ENCODE peak calls at places on chromosomes 7 and 10, in six cellular contexts. One of them, this sample, is unnamed.

GRCh38 chr10:125011926-125012705 is 70.2 kb downstream of the ZRANB1 start:
- DNase-seq in PC-3: no peak
- DNase-seq in brain microvascular endothelial cell: peak; percentile 22
- DNase-seq in CD8-positive, alpha-beta T cell: no peak
- DNase-seq in IMR-90: no peak
- DNase-seq in PC-9: no peak
- DNase-seq in this sample: no peak

GRCh38 chr7:101436226-101436745 is 73.6 kb downstream of the COL26A1 start:
- DNase-seq in PC-3: no peak
- DNase-seq in brain microvascular endothelial cell: no peak
- DNase-seq in CD8-positive, alpha-beta T cell: no peak
- DNase-seq in IMR-90: no peak
- DNase-seq in PC-9: no peak
- DNase-seq in this sample: no peak

GRCh38 chr10:46239247-46239646 is 47.5 kb upstream of the ANTXRL start:
- DNase-seq in PC-3: no peak
- DNase-seq in brain microvascular endothelial cell: no peak
- DNase-seq in CD8-positive, alpha-beta T cell: no peak
- DNase-seq in IMR-90: no peak
- DNase-seq in PC-9: peak; percentile 17
- DNase-seq in this sample: peak; percentile 9

GRCh38 chr10:49164587-49165188 is 23.5 kb downstream of the TMEM273 start:
- DNase-seq in PC-3: peak; percentile 60
- DNase-seq in brain microvascular endothelial cell: peak; percentile 34
- DNase-seq in CD8-positive, alpha-beta T cell: no peak
- DNase-seq in IMR-90: peak; percentile 35
- DNase-seq in PC-9: no peak
- DNase-seq in this sample: peak; percentile 21

GRCh38 chr7:70597071-70597470 is 534.9 kb upstream of the GALNT17 start:
- DNase-seq in PC-3: no peak
- DNase-seq in brain microvascular endothelial cell: no peak
- DNase-seq in CD8-positive, alpha-beta T cell: no peak
- DNase-seq in IMR-90: no peak
- DNase-seq in PC-9: no peak
- DNase-seq in this sample: no peak

GRCh38 chr7:100353685-100354330 is 4.1 kb upstream of the PILRB start:
- DNase-seq in PC-3: no peak
- DNase-seq in brain microvascular endothelial cell: no peak
- DNase-seq in CD8-positive, alpha-beta T cell: no peak
- DNase-seq in IMR-90: no peak
- DNase-seq in PC-9: no peak
- DNase-seq in this sample: no peak

GRCh38 chr10:10956681-10957225 is 60.9 kb upstream of the CELF2 start:
- DNase-seq in PC-3: no peak
- DNase-seq in brain microvascular endothelial cell: no peak
- DNase-seq in CD8-positive, alpha-beta T cell: no peak
- DNase-seq in IMR-90: no peak
- DNase-seq in PC-9: no peak
- DNase-seq in this sample: no peak

GRCh38 chr10:75350791-75351190 is 50.8 kb downstream of the ZNF503 start:
- DNase-seq in PC-3: peak; percentile 91
- DNase-seq in brain microvascular endothelial cell: peak; percentile 34
- DNase-seq in CD8-positive, alpha-beta T cell: no peak
- DNase-seq in IMR-90: peak; percentile 80
- DNase-seq in PC-9: peak; percentile 73
- DNase-seq in this sample: peak; percentile 70

GRCh38 chr10:14508725-14509124 is 178.0 kb upstream of the FRMD4A start:
- DNase-seq in PC-3: no peak
- DNase-seq in brain microvascular endothelial cell: no peak
- DNase-seq in CD8-positive, alpha-beta T cell: no peak
- DNase-seq in IMR-90: no peak
- DNase-seq in PC-9: no peak
- DNase-seq in this sample: no peak

GRCh38 chr7:144407266-144407931 is 3.9 kb upstream of the NOBOX start:
- DNase-seq in PC-3: peak; percentile 21
- DNase-seq in brain microvascular endothelial cell: no peak
- DNase-seq in CD8-positive, alpha-beta T cell: no peak
- DNase-seq in IMR-90: no peak
- DNase-seq in PC-9: peak; percentile 79
- DNase-seq in this sample: peak; percentile 92

GRCh38 chr7:79282051-79282694 is 171.3 kb downstream of the MAGI2 start:
- DNase-seq in PC-3: peak; percentile 71
- DNase-seq in brain microvascular endothelial cell: peak; percentile 71
- DNase-seq in CD8-positive, alpha-beta T cell: no peak
- DNase-seq in IMR-90: peak; percentile 86
- DNase-seq in PC-9: no peak
- DNase-seq in this sample: peak; percentile 76

GRCh38 chr10:88379575-88379974 is 203.5 kb downstream of the RNLS start:
- DNase-seq in PC-3: no peak
- DNase-seq in brain microvascular endothelial cell: peak; percentile 76
- DNase-seq in CD8-positive, alpha-beta T cell: no peak
- DNase-seq in IMR-90: peak; percentile 82
- DNase-seq in PC-9: no peak
- DNase-seq in this sample: peak; percentile 62

GRCh38 chr7:28996836-28997235 is 38.7 kb upstream of the TRIL start:
- DNase-seq in PC-3: no peak
- DNase-seq in brain microvascular endothelial cell: no peak
- DNase-seq in CD8-positive, alpha-beta T cell: no peak
- DNase-seq in IMR-90: no peak
- DNase-seq in PC-9: no peak
- DNase-seq in this sample: peak; percentile 8

GRCh38 chr7:39130740-39131538 is 153.2 kb downstream of the POU6F2 start:
- DNase-seq in PC-3: no peak
- DNase-seq in brain microvascular endothelial cell: no peak
- DNase-seq in CD8-positive, alpha-beta T cell: no peak
- DNase-seq in IMR-90: no peak
- DNase-seq in PC-9: no peak
- DNase-seq in this sample: no peak

GRCh38 chr7:47228386-47229014 is 353.4 kb downstream of the TNS3 start:
- DNase-seq in PC-3: peak; percentile 23
- DNase-seq in brain microvascular endothelial cell: no peak
- DNase-seq in CD8-positive, alpha-beta T cell: no peak
- DNase-seq in IMR-90: no peak
- DNase-seq in PC-9: no peak
- DNase-seq in this sample: no peak

GRCh38 chr7:51017576-51018535 is 235.2 kb upstream of the GRB10 start:
- DNase-seq in PC-3: no peak
- DNase-seq in brain microvascular endothelial cell: no peak
- DNase-seq in CD8-positive, alpha-beta T cell: no peak
- DNase-seq in IMR-90: no peak
- DNase-seq in PC-9: no peak
- DNase-seq in this sample: no peak

GRCh38 chr10:70849582-70850016 is 33.9 kb downstream of the SGPL1 start:
- DNase-seq in PC-3: peak; percentile 76
- DNase-seq in brain microvascular endothelial cell: peak; percentile 78
- DNase-seq in CD8-positive, alpha-beta T cell: no peak
- DNase-seq in IMR-90: peak; percentile 95
- DNase-seq in PC-9: peak; percentile 85
- DNase-seq in this sample: peak; percentile 8

GRCh38 chr7:123571684-123572083 is 14.1 kb upstream of the NDUFA5 start:
- DNase-seq in PC-3: no peak
- DNase-seq in brain microvascular endothelial cell: peak; percentile 47
- DNase-seq in CD8-positive, alpha-beta T cell: no peak
- DNase-seq in IMR-90: peak; percentile 6
- DNase-seq in PC-9: no peak
- DNase-seq in this sample: peak; percentile 42

GRCh38 chr10:48378675-48379074 is 72.2 kb downstream of the MAPK8 start:
- DNase-seq in PC-3: no peak
- DNase-seq in brain microvascular endothelial cell: no peak
- DNase-seq in CD8-positive, alpha-beta T cell: no peak
- DNase-seq in IMR-90: no peak
- DNase-seq in PC-9: no peak
- DNase-seq in this sample: no peak

GRCh38 chr7:116687801-116688201 is 15.8 kb downstream of the MET start:
- DNase-seq in PC-3: peak; percentile 88
- DNase-seq in brain microvascular endothelial cell: peak; percentile 75
- DNase-seq in CD8-positive, alpha-beta T cell: no peak
- DNase-seq in IMR-90: peak; percentile 83
- DNase-seq in PC-9: peak; percentile 62
- DNase-seq in this sample: peak; percentile 95

DNA sequence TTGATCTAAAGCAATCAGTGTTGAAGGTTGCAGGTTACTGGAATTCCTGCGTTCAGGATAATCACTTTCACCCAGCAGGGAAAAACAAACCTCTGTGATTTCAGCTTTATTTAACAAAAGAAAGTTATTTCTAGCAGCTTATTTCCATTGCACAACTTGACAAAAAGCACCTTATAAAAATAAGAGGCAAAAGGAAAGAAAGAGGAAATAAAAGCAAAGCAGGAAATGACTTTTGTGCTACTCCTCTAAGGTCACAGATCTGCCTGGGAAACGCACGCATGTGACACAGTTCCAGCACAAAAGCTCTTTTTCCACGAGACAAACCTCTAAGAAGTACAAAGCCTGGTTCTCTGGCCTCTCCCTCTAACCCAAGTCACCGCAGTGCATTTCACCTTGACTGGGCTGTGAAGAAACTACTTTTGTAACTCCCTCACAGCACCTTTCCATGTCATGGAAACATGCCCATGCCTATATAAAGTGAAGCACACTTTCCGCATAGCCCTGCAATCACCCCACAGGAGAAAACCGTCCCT is 900 bp downstream of the ANK3 start:
- DNase-seq in PC-3: peak; percentile 21
- DNase-seq in brain microvascular endothelial cell: no peak
- DNase-seq in CD8-positive, alpha-beta T cell: no peak
- DNase-seq in IMR-90: no peak
- DNase-seq in PC-9: no peak
- DNase-seq in this sample: no peak
- TF ChIP-seq CTCF in PC-3: no peak
- TF ChIP-seq CTCF in brain microvascular endothelial cell: no peak
- TF ChIP-seq CTCF in CD8-positive, alpha-beta T cell: no peak
- TF ChIP-seq CTCF in IMR-90: no peak
- TF ChIP-seq CTCF in PC-9: no peak
- TF ChIP-seq CTCF in this sample: no peak

DNA sequence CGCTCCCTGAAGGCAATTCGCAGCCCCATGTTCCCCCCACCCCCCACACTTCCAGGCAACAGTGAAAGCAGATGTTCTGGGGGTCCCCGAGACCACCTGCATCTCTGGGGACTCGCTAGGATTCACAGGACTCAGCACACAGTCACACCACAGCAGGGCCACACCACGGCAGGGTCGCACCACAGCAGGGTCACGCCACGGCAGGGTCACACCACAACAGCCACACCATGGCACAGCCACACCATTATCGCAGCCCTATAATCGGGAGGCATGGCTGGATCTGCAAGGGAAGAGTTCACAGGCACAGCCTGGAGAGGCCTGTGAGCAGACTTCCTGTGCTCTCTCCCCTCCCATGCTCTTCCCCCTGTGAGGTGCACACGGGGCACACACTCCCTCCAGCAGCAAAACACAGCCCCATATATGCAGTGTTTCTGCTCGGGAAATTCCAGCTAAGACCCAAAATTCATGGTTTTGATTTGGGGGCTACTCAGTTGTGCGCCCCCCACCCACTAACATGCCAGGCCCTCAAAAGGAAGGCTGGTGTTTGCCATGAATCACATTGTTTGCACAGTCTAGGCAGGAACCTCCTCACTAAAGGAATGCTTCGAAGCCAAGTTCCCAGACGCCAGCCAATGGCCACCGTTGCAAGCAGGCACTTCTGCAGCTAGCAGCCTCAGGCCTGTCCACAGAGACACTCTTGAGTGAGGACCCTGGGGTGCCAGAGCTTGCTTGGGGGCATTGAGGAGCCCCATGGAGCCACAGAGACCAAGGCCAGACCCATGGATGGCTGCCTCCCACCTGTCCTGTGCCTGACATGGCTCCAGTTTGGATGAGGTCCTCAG is 7.0 kb upstream of the DPYSL4 start:
- DNase-seq in PC-3: peak; percentile 53
- DNase-seq in brain microvascular endothelial cell: no peak
- DNase-seq in CD8-positive, alpha-beta T cell: no peak
- DNase-seq in IMR-90: no peak
- DNase-seq in PC-9: no peak
- DNase-seq in this sample: no peak
- H3K27me3 ChIP-seq in PC-3: no peaks in the 10 kb centered on the region
- H3K27me3 ChIP-seq in brain microvascular endothelial cell: peaks cover 9% of the 10 kb centered on the region
- H3K27me3 ChIP-seq in CD8-positive, alpha-beta T cell: peaks cover 18% of the 10 kb centered on the region
- H3K27me3 ChIP-seq in IMR-90: peaks cover 38% of the 10 kb centered on the region
- H3K27me3 ChIP-seq in PC-9: no peaks in the 10 kb centered on the region
- H3K27me3 ChIP-seq in this sample: peaks cover 4% of the 10 kb centered on the region

DNA sequence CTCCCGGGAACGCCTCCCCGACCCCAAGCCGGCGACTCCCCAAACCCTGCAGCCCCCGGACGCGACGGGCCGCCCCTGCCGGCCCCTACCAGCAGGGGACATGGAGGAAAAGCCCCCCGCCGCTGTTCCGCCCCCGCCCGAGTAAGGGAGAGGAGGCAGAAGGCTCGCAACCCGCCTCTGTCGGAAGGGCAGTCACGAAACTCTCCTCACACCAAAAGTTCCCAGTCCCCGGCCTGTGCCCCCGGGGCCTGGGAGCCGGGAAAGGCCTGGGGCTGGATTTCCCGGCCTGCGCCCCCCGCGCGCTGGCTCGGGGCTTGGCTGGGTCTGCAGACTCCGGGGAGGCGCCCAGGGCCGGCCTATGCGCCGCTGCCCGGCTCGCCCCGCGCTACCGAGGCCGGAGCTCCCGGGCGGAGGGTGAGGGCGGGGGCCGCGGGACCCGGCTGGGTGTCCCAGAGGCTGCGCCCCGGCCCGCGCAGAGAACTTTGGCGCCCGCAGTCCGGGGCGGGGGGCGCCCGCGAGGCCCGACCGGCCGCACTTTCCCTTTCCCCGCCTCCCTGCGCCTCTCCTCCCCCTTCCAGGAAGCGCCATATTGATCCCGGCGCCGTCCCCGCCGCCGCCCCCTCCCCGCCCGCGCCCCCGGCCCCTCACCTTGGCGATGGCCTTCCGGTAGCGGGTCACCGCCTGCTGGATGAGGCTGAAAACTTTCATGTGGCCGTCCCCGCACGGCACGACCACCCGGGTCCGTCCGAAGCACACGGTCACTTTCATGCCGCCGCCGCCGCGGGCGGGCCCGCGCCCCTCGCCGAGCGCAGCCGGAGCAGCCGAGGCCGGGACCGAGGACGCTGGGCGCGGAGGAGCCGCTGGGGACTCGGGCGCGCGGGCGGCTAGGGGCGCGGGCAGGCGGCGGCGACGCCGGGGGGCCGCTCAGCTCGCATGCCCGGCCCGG is 595 bp downstream of the PARD3 start:
- DNase-seq in PC-3: peak; percentile 72
- DNase-seq in brain microvascular endothelial cell: no peak
- DNase-seq in CD8-positive, alpha-beta T cell: no peak
- DNase-seq in IMR-90: peak; percentile 27
- DNase-seq in PC-9: no peak
- DNase-seq in this sample: no peak
- TF ChIP-seq CTCF in PC-3: no peak
- TF ChIP-seq CTCF in brain microvascular endothelial cell: no peak
- TF ChIP-seq CTCF in CD8-positive, alpha-beta T cell: no peak
- TF ChIP-seq CTCF in IMR-90: no peak
- TF ChIP-seq CTCF in PC-9: no peak
- TF ChIP-seq CTCF in this sample: peak; percentile 1

GRCh38 chr10:56583316-56583715 is 222.3 kb upstream of the ZWINT start:
- DNase-seq in PC-3: no peak
- DNase-seq in brain microvascular endothelial cell: no peak
- DNase-seq in CD8-positive, alpha-beta T cell: no peak
- DNase-seq in IMR-90: no peak
- DNase-seq in PC-9: no peak
- DNase-seq in this sample: peak; percentile 46
- H3K27me3 ChIP-seq in PC-3: no peaks in the 10 kb centered on the region
- H3K27me3 ChIP-seq in brain microvascular endothelial cell: no peaks in the 10 kb centered on the region
- H3K27me3 ChIP-seq in CD8-positive, alpha-beta T cell: no peaks in the 10 kb centered on the region
- H3K27me3 ChIP-seq in IMR-90: no peaks in the 10 kb centered on the region
- H3K27me3 ChIP-seq in PC-9: no peaks in the 10 kb centered on the region
- H3K27me3 ChIP-seq in this sample: no peaks in the 10 kb centered on the region

This sample was measured in bronchial epithelial cell.